ENCODE peak calls at places on chromosomes 7 and 10, in seven cellular contexts. S is fibroblast of mammary gland, V is AG10803, C is ovary, R is heart left ventricle, M is HL-60, H is HFF-Myc. B is an unnamed sample.

GRCh38 chr7:94052398-94053180 is 48.4 kb upstream of the BET1 start:
- DNase-seq in R (no peak), H (no peak), S (no peak), M (no peak), V (peak), C (no peak), B (no peak)

GRCh38 chr7:36430171-36430570 is 40.5 kb downstream of the ANLN start:
- DNase-seq in M (no peak), R (no peak), V (no peak), H (no peak), C (no peak), S (no peak), B (no peak)

GRCh38 chr10:33731322-33731721 is 396.9 kb upstream of the NRP1 start:
- DNase-seq in C (no peak), V (no peak), S (no peak), H (no peak), R (no peak), M (no peak), B (no peak)

GRCh38 chr10:93471110-93471651 is 11.0 kb downstream of the MYOF start:
- DNase-seq in C (no peak), R (no peak), H (peak), M (no peak), S (peak), V (peak), B (peak)

GRCh38 chr7:105656922-105657521 is 75.7 kb upstream of the EFCAB10 start:
- DNase-seq in H (no peak), M (no peak), R (no peak), S (peak), V (no peak), C (no peak), B (no peak)

GRCh38 chr7:73436031-73436929 is 2.7 kb downstream of the FZD9 start:
- DNase-seq in R (no peak), S (no peak), H (no peak), V (no peak), C (no peak), M (no peak), B (peak)

GRCh38 chr7:20083781-20084180 is 133.4 kb downstream of the MACC1 start:
- DNase-seq in V (peak), H (peak), C (no peak), S (peak), R (no peak), M (no peak), B (peak)

GRCh38 chr7:77855371-77856083 is 57.0 kb downstream of the PHTF2 start:
- DNase-seq in S (peak), M (no peak), C (no peak), H (no peak), R (peak), V (peak), B (no peak)

GRCh38 chr7:105876964-105877601 is 684 bp upstream of the ATXN7L1 start:
- DNase-seq in S (peak), C (peak), V (peak), M (no peak), R (peak), H (no peak), B (peak)

GRCh38 chr10:6423004-6423403 is 157.1 kb downstream of the PRKCQ start:
- DNase-seq in S (no peak), M (no peak), H (no peak), V (no peak), C (no peak), R (no peak), B (no peak)

GRCh38 chr7:74097937-74098614 is 14.5 kb downstream of the LIMK1 start:
- DNase-seq in V (peak), R (no peak), C (no peak), M (no peak), H (peak), S (peak), B (peak)

GRCh38 chr10:102324061-102324460 is 71.4 kb upstream of the NFKB2 start:
- DNase-seq in V (peak), R (no peak), H (no peak), S (no peak), C (no peak), M (no peak), B (peak)

GRCh38 chr7:151847681-151848081 is 29.2 kb downstream of the PRKAG2 start:
- DNase-seq in S (no peak), C (no peak), H (no peak), M (no peak), V (no peak), R (no peak), B (no peak)

GRCh38 chr10:26909753-26910152 is 49.0 kb upstream of the ABI1 start:
- DNase-seq in S (peak), H (no peak), V (no peak), M (no peak), C (no peak), R (no peak), B (no peak)

GRCh38 chr7:2779086-2779485 is 65.0 kb downstream of the GNA12 start:
- DNase-seq in S (peak), R (no peak), H (no peak), M (no peak), C (no peak), V (no peak), B (no peak)

GRCh38 chr10:122152544-122152943 is 118.6 kb upstream of the BTBD16 start:
- DNase-seq in C (no peak), V (peak), R (peak), M (no peak), H (peak), S (peak), B (peak)

GRCh38 chr10:47154762-47155161 is 145.2 kb upstream of the GDF10 start:
- DNase-seq in S (no peak), V (no peak), C (no peak), H (no peak), M (no peak), R (no peak), B (no peak)

GRCh38 chr10:113241966-113242365 is 291.9 kb downstream of the TCF7L2 start:
- DNase-seq in R (no peak), V (no peak), M (no peak), H (no peak), C (no peak), S (no peak), B (no peak)

GRCh38 chr7:16926861-16927260 is 45.1 kb upstream of the AGR3 start:
- DNase-seq in H (no peak), V (no peak), C (no peak), R (no peak), S (no peak), M (no peak), B (no peak)

GRCh38 chr7:55573234-55573504 is 867 bp upstream of the VOPP1 start:
- DNase-seq in H (no peak), M (no peak), R (no peak), S (no peak), C (no peak), V (no peak), B (no peak)

GRCh38 chr7:104098890-104099289 is 108.9 kb downstream of the ORC5 start:
- DNase-seq in H (no peak), C (no peak), R (no peak), S (no peak), V (no peak), M (no peak), B (no peak)

GRCh38 chr10:50415292-50415691 is 164.0 kb upstream of the ASAH2 start:
- DNase-seq in V (peak), M (no peak), C (no peak), S (no peak), R (no peak), H (no peak), B (no peak)

GRCh38 chr7:115678049-115678982 is 352.2 kb downstream of the TFEC start:
- DNase-seq in M (no peak), H (peak), R (no peak), C (peak), S (peak), V (peak), B (peak)

GRCh38 chr7:109377076-109377884 is 807.6 kb downstream of the DNAJB9 start:
- DNase-seq in M (no peak), C (no peak), R (no peak), H (no peak), V (no peak), S (no peak), B (no peak)

GRCh38 chr7:24653316-24654085 is 80.2 kb downstream of the PALS2 start:
- DNase-seq in M (no peak), H (no peak), R (no peak), V (peak), S (no peak), C (no peak), B (no peak)

GRCh38 chr7:14332155-14332554 is 342.7 kb upstream of the ETV1 start:
- DNase-seq in R (peak), H (no peak), C (no peak), S (peak), V (peak), M (no peak), B (peak)

GRCh38 chr10:27893320-27894014 is 105.4 kb downstream of the ODAD2 start:
- DNase-seq in C (no peak), M (no peak), R (no peak), V (peak), S (peak), H (peak), B (peak)

GRCh38 chr10:6956562-6956961 is 376.5 kb upstream of the PRKCQ start:
- DNase-seq in C (no peak), M (no peak), H (no peak), S (peak), V (no peak), R (no peak), B (peak)

GRCh38 chr7:121395494-121395960 is 581 bp downstream of the FAM3C start:
- DNase-seq in S (peak), V (peak), M (no peak), H (no peak), C (no peak), R (no peak), B (peak)

GRCh38 chr7:7157887-7158271 is 24.5 kb upstream of the C1GALT1 start:
- DNase-seq in V (peak), H (no peak), S (peak), R (no peak), C (no peak), M (no peak), B (peak)

GRCh38 chr7:7157177-7157886 is 25.0 kb upstream of the C1GALT1 start:
- DNase-seq in R (no peak), M (no peak), S (peak), V (peak), H (no peak), C (no peak), B (peak)

GRCh38 chr7:7164590-7164989 is 17.8 kb upstream of the C1GALT1 start:
- DNase-seq in V (no peak), R (no peak), S (no peak), M (no peak), H (no peak), C (no peak), B (no peak)

GRCh38 chr7:7156663-7157062 is 25.7 kb upstream of the C1GALT1 start:
- DNase-seq in S (no peak), H (no peak), C (no peak), V (no peak), R (no peak), M (no peak), B (no peak)

DNA sequence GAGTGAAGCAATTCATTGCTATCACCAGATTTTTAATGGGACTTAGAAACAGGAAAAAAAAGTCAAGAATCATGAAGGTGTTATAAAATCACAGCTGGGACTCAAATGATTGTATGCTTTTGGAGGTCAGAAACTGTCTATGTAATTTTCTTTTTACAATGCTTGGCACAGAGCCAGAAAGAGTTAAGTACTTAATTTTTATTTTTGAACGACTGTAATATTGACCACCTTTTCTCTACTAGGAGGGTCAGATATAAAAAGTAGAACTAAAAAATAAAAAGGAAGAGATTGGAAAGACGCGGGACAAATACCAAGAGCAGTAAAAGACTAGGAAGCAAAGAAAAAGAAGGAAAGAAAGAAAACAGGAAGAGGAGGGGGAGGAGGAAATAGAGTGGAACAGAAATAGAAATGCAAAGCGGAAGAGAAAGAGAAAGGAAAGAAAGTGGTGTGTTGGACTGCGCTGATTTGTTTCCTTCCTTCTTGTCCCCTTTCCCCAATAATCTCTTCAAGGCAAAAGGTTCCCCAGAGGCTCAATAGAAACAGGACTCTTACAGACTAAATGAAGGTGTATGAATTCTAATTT is 23.2 kb upstream of the C1GALT1 start:
- DNase-seq in C (no peak), R (no peak), V (no peak), S (no peak), M (no peak), H (no peak), B (no peak)
- H3K4me3 ChIP-seq in C (no peak), R (no peak), V (no peak), S (no peak), M (no peak), H (no peak), B (no peak)

GRCh38 chr10:97100657-97101056 is 85.1 kb downstream of the SLIT1 start:
- DNase-seq in C (no peak), M (no peak), H (no peak), R (no peak), V (no peak), S (no peak), B (no peak)

GRCh38 chr10:97099089-97099488 is 86.7 kb downstream of the SLIT1 start:
- DNase-seq in M (no peak), S (no peak), R (no peak), C (no peak), V (no peak), H (no peak), B (no peak)

GRCh38 chr10:97102441-97102840 is 83.3 kb downstream of the SLIT1 start:
- DNase-seq in V (no peak), C (no peak), H (no peak), R (peak), S (no peak), M (no peak), B (no peak)

GRCh38 chr10:97099868-97100267 is 85.9 kb downstream of the SLIT1 start:
- DNase-seq in H (no peak), M (no peak), V (no peak), C (no peak), S (no peak), R (no peak), B (no peak)

DNA sequence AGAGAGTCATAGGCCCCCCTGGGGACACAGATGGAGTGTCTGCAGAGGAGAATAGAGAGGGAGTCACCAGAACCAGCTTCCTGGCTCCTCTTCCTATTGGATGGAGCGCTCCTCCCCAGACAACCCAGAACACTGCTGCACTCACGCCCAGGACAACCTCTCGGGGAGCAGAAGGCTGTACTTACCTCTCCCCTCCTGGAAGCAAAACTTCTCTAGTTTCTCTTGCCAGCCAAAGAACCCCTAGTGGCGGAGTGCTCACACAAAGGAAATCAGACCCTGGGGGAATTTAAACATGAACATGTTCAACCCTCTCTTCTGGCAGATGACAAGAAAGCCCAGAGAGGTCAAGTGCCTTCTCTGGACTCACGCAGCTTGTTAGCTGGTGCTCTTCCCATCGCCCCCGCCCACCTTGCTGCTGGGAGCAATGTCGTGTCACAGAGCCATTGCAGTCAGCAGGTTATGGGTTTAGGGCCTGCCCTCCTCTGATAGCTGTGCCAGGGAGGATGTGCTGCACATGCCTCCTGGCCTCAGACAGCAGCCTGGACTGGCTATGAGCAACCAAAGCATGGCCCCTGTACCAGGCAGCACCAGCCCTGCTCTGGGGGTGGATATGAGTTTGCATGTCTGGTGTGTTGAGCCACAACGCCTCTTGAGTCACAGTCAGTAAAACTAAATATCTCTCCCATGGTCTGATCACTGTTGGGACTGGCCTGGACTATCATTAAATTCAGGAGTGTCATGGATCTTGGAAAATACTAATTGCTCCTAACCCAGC is 84.4 kb downstream of the SLIT1 start:
- DNase-seq in V (no peak), C (no peak), S (no peak), R (no peak), H (no peak), M (no peak), B (no peak)
- TF ChIP-seq CTCF in V (no peak), C (no peak), S (no peak), R (no peak), H (no peak), M (no peak), B (no peak)

GRCh38 chr10:128803790-128804189 is 663.3 kb upstream of the MGMT start:
- DNase-seq in R (no peak), C (no peak), V (no peak), S (no peak), H (no peak), M (no peak), B (no peak)
- H3K4me3 ChIP-seq in R (no peak), C (no peak), V (no peak), S (no peak), H (no peak), M (no peak), B (no peak)

GRCh38 chr10:124717358-124717757 is 26.8 kb downstream of the FAM53B start:
- DNase-seq in V (no peak), S (no peak), M (no peak), H (no peak), R (no peak), C (no peak), B (no peak)

GRCh38 chr10:124717911-124718734 is 26.1 kb downstream of the FAM53B start:
- DNase-seq in C (peak), M (peak), V (no peak), H (no peak), R (no peak), S (no peak), B (no peak)

GRCh38 chr10:124721295-124722052 is 22.7 kb downstream of the FAM53B start:
- DNase-seq in S (peak), R (peak), M (peak), V (no peak), H (no peak), C (peak), B (no peak)

GRCh38 chr10:124722812-124723783 is 21.1 kb downstream of the FAM53B start:
- DNase-seq in R (peak), M (no peak), H (no peak), S (no peak), C (peak), V (no peak), B (no peak)

GRCh38 chr10:124719213-124719851 is 24.8 kb downstream of the FAM53B start:
- DNase-seq in R (peak), S (peak), V (peak), M (peak), C (peak), H (no peak), B (peak)
- TF ChIP-seq CTCF in R (peak), S (peak), V (peak), M (peak), C (no peak), H (peak), B (peak)

DNA sequence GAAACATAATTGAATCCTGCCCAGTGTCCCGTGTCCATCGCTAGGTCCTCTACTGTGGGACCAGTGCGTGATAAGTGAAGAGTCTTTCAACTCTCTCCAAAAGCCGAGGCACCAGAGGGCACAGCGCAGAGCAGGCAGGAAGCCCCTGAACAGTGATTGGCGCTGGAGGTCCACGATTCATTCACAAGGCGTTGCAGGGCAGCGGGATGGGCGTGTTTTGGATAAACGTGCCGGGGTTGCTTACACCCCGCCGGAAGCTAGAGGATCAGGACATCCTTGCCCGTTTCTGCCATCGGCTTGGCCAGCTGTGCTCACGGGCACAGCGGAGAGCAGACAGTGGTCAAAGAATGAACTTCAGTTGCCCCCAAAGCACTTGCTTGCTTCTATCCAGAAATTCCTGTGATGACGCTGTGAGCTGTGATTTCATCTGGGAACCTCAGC is 86.0 kb upstream of the PFKP start:
- DNase-seq in M (no peak), H (no peak), V (no peak), S (no peak), C (no peak), R (no peak), B (no peak)
- H3K4me3 ChIP-seq in M (no peak), H (no peak), V (no peak), S (no peak), C (no peak), R (no peak), B (no peak)

GRCh38 chr10:69802424-69803161 is 887 bp downstream of the COL13A1 start:
- DNase-seq in S (peak), C (peak), H (no peak), V (peak), R (peak), M (no peak), B (peak)
- TF ChIP-seq CTCF in S (no peak), C (no peak), H (peak), V (no peak), R (no peak), M (no peak), B (peak)

GRCh38 chr10:108290823-108291222 is 1126.3 kb upstream of the SORCS1 start:
- DNase-seq in M (no peak), V (no peak), C (no peak), R (no peak), S (no peak), H (no peak), B (no peak)
- H3K4me3 ChIP-seq in M (no peak), V (no peak), C (no peak), R (no peak), S (no peak), H (no peak), B (no peak)

DNA sequence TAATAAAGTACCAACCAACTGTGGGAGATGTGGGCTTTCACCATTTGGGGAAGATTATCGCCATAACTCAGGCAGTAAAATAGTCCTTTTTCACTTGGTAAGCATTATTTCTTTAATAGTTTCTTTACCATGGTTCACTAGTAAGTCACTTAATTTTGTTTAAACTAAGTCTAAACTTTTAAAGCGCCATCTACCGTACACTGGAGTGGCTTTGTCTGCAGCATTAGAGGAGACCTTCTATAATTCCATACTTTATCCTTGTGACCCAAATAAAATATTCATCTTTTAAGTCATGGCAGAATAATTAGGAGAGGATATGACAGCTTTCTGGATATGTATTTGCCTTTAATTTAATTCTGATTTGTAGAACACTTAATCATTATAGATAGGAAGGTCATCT is 468.0 kb downstream of the MAGI2 start:
- DNase-seq in M (no peak), C (no peak), S (no peak), R (no peak), V (no peak), H (no peak), B (peak)
- TF ChIP-seq CTCF in M (no peak), C (no peak), S (no peak), R (no peak), V (no peak), H (peak), B (no peak)

GRCh38 chr7:70711441-70711840 is 420.5 kb upstream of the GALNT17 start:
- DNase-seq in S (no peak), C (no peak), V (no peak), R (no peak), H (no peak), M (no peak), B (no peak)

GRCh38 chr7:70712942-70713341 is 419.0 kb upstream of the GALNT17 start:
- DNase-seq in R (peak), H (no peak), S (no peak), V (no peak), C (no peak), M (no peak), B (no peak)

GRCh38 chr7:70710651-70711050 is 421.3 kb upstream of the GALNT17 start:
- DNase-seq in R (no peak), M (no peak), V (no peak), S (no peak), C (no peak), H (no peak), B (no peak)

GRCh38 chr7:70707823-70708243 is 424.1 kb upstream of the GALNT17 start:
- DNase-seq in H (no peak), C (no peak), V (no peak), M (no peak), R (no peak), S (no peak), B (no peak)

GRCh38 chr7:70710011-70710480 is 421.9 kb upstream of the GALNT17 start:
- DNase-seq in H (no peak), V (peak), C (no peak), M (no peak), S (peak), R (no peak), B (peak)
- H3K4me3 ChIP-seq in H (no peak), V (no peak), C (no peak), M (no peak), S (no peak), R (no peak), B (no peak)

B was measured in foreskin fibroblast.